ENCODE peak calls at places on chromosomes 5 and 9, in ten cellular contexts. One of them, this sample, is unnamed.

GRCh38 chr9:69976165-69976564 is 67.5 kb upstream of the MAMDC2 start:
- DNase-seq in effector CD4-positive, alpha-beta T cell: no peak
- DNase-seq in stimulated activated naive B cell treated with anti-CD40 and anti-IgM and Interleukin-4, amounts not matched to agents 10 μg/mL and 1 μg/mL and 100 μg/mL, for 72 hours: no peak
- DNase-seq in activated CD4-positive, alpha-beta T cell treated with anti-CD3 and anti-CD28 coated beads for 1 hour: no peak
- DNase-seq in AG04450: peak; percentile 94
- DNase-seq in iris pigment epithelial cell: peak; percentile 88
- DNase-seq in Right ventricle myocardium superior: no peak
- DNase-seq in AG20443: peak; percentile 70
- DNase-seq in NCI-H1092: no peak
- DNase-seq in right lobe of liver: no peak
- DNase-seq in this sample: peak; percentile 92

GRCh38 chr9:335373-335772 is 120.7 kb downstream of the DOCK8 start:
- DNase-seq in effector CD4-positive, alpha-beta T cell: no peak
- DNase-seq in stimulated activated naive B cell treated with anti-CD40 and anti-IgM and Interleukin-4, amounts not matched to agents 10 μg/mL and 1 μg/mL and 100 μg/mL, for 72 hours: no peak
- DNase-seq in activated CD4-positive, alpha-beta T cell treated with anti-CD3 and anti-CD28 coated beads for 1 hour: no peak
- DNase-seq in AG04450: no peak
- DNase-seq in iris pigment epithelial cell: no peak
- DNase-seq in Right ventricle myocardium superior: no peak
- DNase-seq in AG20443: no peak
- DNase-seq in NCI-H1092: no peak
- DNase-seq in right lobe of liver: no peak
- DNase-seq in this sample: no peak

GRCh38 chr9:136799079-136799853 is 3.1 kb downstream of the CCDC183 start:
- DNase-seq in effector CD4-positive, alpha-beta T cell: no peak
- DNase-seq in stimulated activated naive B cell treated with anti-CD40 and anti-IgM and Interleukin-4, amounts not matched to agents 10 μg/mL and 1 μg/mL and 100 μg/mL, for 72 hours: no peak
- DNase-seq in activated CD4-positive, alpha-beta T cell treated with anti-CD3 and anti-CD28 coated beads for 1 hour: no peak
- DNase-seq in AG04450: no peak
- DNase-seq in iris pigment epithelial cell: no peak
- DNase-seq in Right ventricle myocardium superior: peak; percentile 43
- DNase-seq in AG20443: no peak
- DNase-seq in NCI-H1092: peak; percentile 70
- DNase-seq in right lobe of liver: peak; percentile 71
- DNase-seq in this sample: no peak

GRCh38 chr9:127589955-127590370 is 22.1 kb upstream of the STXBP1 start:
- DNase-seq in effector CD4-positive, alpha-beta T cell: no peak
- DNase-seq in stimulated activated naive B cell treated with anti-CD40 and anti-IgM and Interleukin-4, amounts not matched to agents 10 μg/mL and 1 μg/mL and 100 μg/mL, for 72 hours: no peak
- DNase-seq in activated CD4-positive, alpha-beta T cell treated with anti-CD3 and anti-CD28 coated beads for 1 hour: no peak
- DNase-seq in AG04450: peak; percentile 57
- DNase-seq in iris pigment epithelial cell: peak; percentile 65
- DNase-seq in Right ventricle myocardium superior: no peak
- DNase-seq in AG20443: peak; percentile 82
- DNase-seq in NCI-H1092: peak; percentile 59
- DNase-seq in right lobe of liver: no peak
- DNase-seq in this sample: peak; percentile 85

GRCh38 chr5:64818245-64818644 is 49.5 kb downstream of the CWC27 start:
- DNase-seq in effector CD4-positive, alpha-beta T cell: no peak
- DNase-seq in stimulated activated naive B cell treated with anti-CD40 and anti-IgM and Interleukin-4, amounts not matched to agents 10 μg/mL and 1 μg/mL and 100 μg/mL, for 72 hours: no peak
- DNase-seq in activated CD4-positive, alpha-beta T cell treated with anti-CD3 and anti-CD28 coated beads for 1 hour: no peak
- DNase-seq in AG04450: no peak
- DNase-seq in iris pigment epithelial cell: no peak
- DNase-seq in Right ventricle myocardium superior: no peak
- DNase-seq in AG20443: no peak
- DNase-seq in NCI-H1092: no peak
- DNase-seq in right lobe of liver: no peak
- DNase-seq in this sample: no peak

GRCh38 chr9:131661954-131662621 is 77.8 kb downstream of the RAPGEF1 start:
- DNase-seq in effector CD4-positive, alpha-beta T cell: peak; percentile 53
- DNase-seq in stimulated activated naive B cell treated with anti-CD40 and anti-IgM and Interleukin-4, amounts not matched to agents 10 μg/mL and 1 μg/mL and 100 μg/mL, for 72 hours: no peak
- DNase-seq in activated CD4-positive, alpha-beta T cell treated with anti-CD3 and anti-CD28 coated beads for 1 hour: peak; percentile 53
- DNase-seq in AG04450: no peak
- DNase-seq in iris pigment epithelial cell: no peak
- DNase-seq in Right ventricle myocardium superior: no peak
- DNase-seq in AG20443: peak; percentile 31
- DNase-seq in NCI-H1092: no peak
- DNase-seq in right lobe of liver: no peak
- DNase-seq in this sample: no peak

GRCh38 chr5:59021837-59022514 is 439.1 kb downstream of the RAB3C start:
- DNase-seq in effector CD4-positive, alpha-beta T cell: no peak
- DNase-seq in stimulated activated naive B cell treated with anti-CD40 and anti-IgM and Interleukin-4, amounts not matched to agents 10 μg/mL and 1 μg/mL and 100 μg/mL, for 72 hours: no peak
- DNase-seq in activated CD4-positive, alpha-beta T cell treated with anti-CD3 and anti-CD28 coated beads for 1 hour: no peak
- DNase-seq in AG04450: no peak
- DNase-seq in iris pigment epithelial cell: no peak
- DNase-seq in Right ventricle myocardium superior: peak; percentile 61
- DNase-seq in AG20443: no peak
- DNase-seq in NCI-H1092: peak; percentile 13
- DNase-seq in right lobe of liver: no peak
- DNase-seq in this sample: no peak

GRCh38 chr9:89496645-89497044 is 1.3 kb downstream of the SEMA4D start:
- DNase-seq in effector CD4-positive, alpha-beta T cell: peak; percentile 26
- DNase-seq in stimulated activated naive B cell treated with anti-CD40 and anti-IgM and Interleukin-4, amounts not matched to agents 10 μg/mL and 1 μg/mL and 100 μg/mL, for 72 hours: no peak
- DNase-seq in activated CD4-positive, alpha-beta T cell treated with anti-CD3 and anti-CD28 coated beads for 1 hour: no peak
- DNase-seq in AG04450: no peak
- DNase-seq in iris pigment epithelial cell: no peak
- DNase-seq in Right ventricle myocardium superior: no peak
- DNase-seq in AG20443: no peak
- DNase-seq in NCI-H1092: no peak
- DNase-seq in right lobe of liver: no peak
- DNase-seq in this sample: no peak

GRCh38 chr5:115393239-115393638 is 96.8 kb upstream of the CCDC112 start:
- DNase-seq in effector CD4-positive, alpha-beta T cell: no peak
- DNase-seq in stimulated activated naive B cell treated with anti-CD40 and anti-IgM and Interleukin-4, amounts not matched to agents 10 μg/mL and 1 μg/mL and 100 μg/mL, for 72 hours: no peak
- DNase-seq in activated CD4-positive, alpha-beta T cell treated with anti-CD3 and anti-CD28 coated beads for 1 hour: no peak
- DNase-seq in AG04450: no peak
- DNase-seq in iris pigment epithelial cell: no peak
- DNase-seq in Right ventricle myocardium superior: no peak
- DNase-seq in AG20443: no peak
- DNase-seq in NCI-H1092: no peak
- DNase-seq in right lobe of liver: no peak
- DNase-seq in this sample: no peak

GRCh38 chr9:108316633-108317032 is 539.2 kb downstream of the ACTL7B start:
- DNase-seq in effector CD4-positive, alpha-beta T cell: no peak
- DNase-seq in stimulated activated naive B cell treated with anti-CD40 and anti-IgM and Interleukin-4, amounts not matched to agents 10 μg/mL and 1 μg/mL and 100 μg/mL, for 72 hours: no peak
- DNase-seq in activated CD4-positive, alpha-beta T cell treated with anti-CD3 and anti-CD28 coated beads for 1 hour: no peak
- DNase-seq in AG04450: no peak
- DNase-seq in iris pigment epithelial cell: peak; percentile 4
- DNase-seq in Right ventricle myocardium superior: no peak
- DNase-seq in AG20443: no peak
- DNase-seq in NCI-H1092: no peak
- DNase-seq in right lobe of liver: no peak
- DNase-seq in this sample: peak; percentile 40

GRCh38 chr9:20297646-20298084 is 324.6 kb downstream of the MLLT3 start:
- DNase-seq in effector CD4-positive, alpha-beta T cell: no peak
- DNase-seq in stimulated activated naive B cell treated with anti-CD40 and anti-IgM and Interleukin-4, amounts not matched to agents 10 μg/mL and 1 μg/mL and 100 μg/mL, for 72 hours: no peak
- DNase-seq in activated CD4-positive, alpha-beta T cell treated with anti-CD3 and anti-CD28 coated beads for 1 hour: no peak
- DNase-seq in AG04450: peak; percentile 68
- DNase-seq in iris pigment epithelial cell: peak; percentile 92
- DNase-seq in Right ventricle myocardium superior: no peak
- DNase-seq in AG20443: peak; percentile 42
- DNase-seq in NCI-H1092: no peak
- DNase-seq in right lobe of liver: no peak
- DNase-seq in this sample: peak; percentile 78

GRCh38 chr5:172748341-172748843 is 22.6 kb downstream of the DUSP1 start:
- DNase-seq in effector CD4-positive, alpha-beta T cell: no peak
- DNase-seq in stimulated activated naive B cell treated with anti-CD40 and anti-IgM and Interleukin-4, amounts not matched to agents 10 μg/mL and 1 μg/mL and 100 μg/mL, for 72 hours: no peak
- DNase-seq in activated CD4-positive, alpha-beta T cell treated with anti-CD3 and anti-CD28 coated beads for 1 hour: no peak
- DNase-seq in AG04450: no peak
- DNase-seq in iris pigment epithelial cell: peak; percentile 80
- DNase-seq in Right ventricle myocardium superior: peak; percentile 93
- DNase-seq in AG20443: no peak
- DNase-seq in NCI-H1092: no peak
- DNase-seq in right lobe of liver: peak; percentile 65
- DNase-seq in this sample: no peak

GRCh38 chr9:36063804-36064447 is 27.2 kb downstream of the RECK start:
- DNase-seq in effector CD4-positive, alpha-beta T cell: no peak
- DNase-seq in stimulated activated naive B cell treated with anti-CD40 and anti-IgM and Interleukin-4, amounts not matched to agents 10 μg/mL and 1 μg/mL and 100 μg/mL, for 72 hours: no peak
- DNase-seq in activated CD4-positive, alpha-beta T cell treated with anti-CD3 and anti-CD28 coated beads for 1 hour: no peak
- DNase-seq in AG04450: no peak
- DNase-seq in iris pigment epithelial cell: peak; percentile 87
- DNase-seq in Right ventricle myocardium superior: no peak
- DNase-seq in AG20443: no peak
- DNase-seq in NCI-H1092: no peak
- DNase-seq in right lobe of liver: no peak
- DNase-seq in this sample: peak; percentile 72

GRCh38 chr5:126778675-126779403 is 1.9 kb downstream of the LMNB1 start:
- DNase-seq in effector CD4-positive, alpha-beta T cell: no peak
- DNase-seq in stimulated activated naive B cell treated with anti-CD40 and anti-IgM and Interleukin-4, amounts not matched to agents 10 μg/mL and 1 μg/mL and 100 μg/mL, for 72 hours: no peak
- DNase-seq in activated CD4-positive, alpha-beta T cell treated with anti-CD3 and anti-CD28 coated beads for 1 hour: no peak
- DNase-seq in AG04450: no peak
- DNase-seq in iris pigment epithelial cell: no peak
- DNase-seq in Right ventricle myocardium superior: no peak
- DNase-seq in AG20443: no peak
- DNase-seq in NCI-H1092: no peak
- DNase-seq in right lobe of liver: no peak
- DNase-seq in this sample: no peak

GRCh38 chr5:18048449-18048848 is 414.2 kb downstream of the TAF11L14 start:
- DNase-seq in effector CD4-positive, alpha-beta T cell: no peak
- DNase-seq in stimulated activated naive B cell treated with anti-CD40 and anti-IgM and Interleukin-4, amounts not matched to agents 10 μg/mL and 1 μg/mL and 100 μg/mL, for 72 hours: no peak
- DNase-seq in activated CD4-positive, alpha-beta T cell treated with anti-CD3 and anti-CD28 coated beads for 1 hour: no peak
- DNase-seq in AG04450: no peak
- DNase-seq in iris pigment epithelial cell: no peak
- DNase-seq in Right ventricle myocardium superior: no peak
- DNase-seq in AG20443: no peak
- DNase-seq in NCI-H1092: peak; percentile 32
- DNase-seq in right lobe of liver: no peak
- DNase-seq in this sample: no peak

GRCh38 chr9:94655739-94656138 is 16.4 kb upstream of the FBP1 start:
- DNase-seq in effector CD4-positive, alpha-beta T cell: no peak
- DNase-seq in stimulated activated naive B cell treated with anti-CD40 and anti-IgM and Interleukin-4, amounts not matched to agents 10 μg/mL and 1 μg/mL and 100 μg/mL, for 72 hours: no peak
- DNase-seq in activated CD4-positive, alpha-beta T cell treated with anti-CD3 and anti-CD28 coated beads for 1 hour: no peak
- DNase-seq in AG04450: no peak
- DNase-seq in iris pigment epithelial cell: no peak
- DNase-seq in Right ventricle myocardium superior: no peak
- DNase-seq in AG20443: no peak
- DNase-seq in NCI-H1092: no peak
- DNase-seq in right lobe of liver: no peak
- DNase-seq in this sample: no peak

GRCh38 chr5:65925094-65925600 is 1.2 kb upstream of the ERBIN start:
- DNase-seq in effector CD4-positive, alpha-beta T cell: peak; percentile 64
- DNase-seq in stimulated activated naive B cell treated with anti-CD40 and anti-IgM and Interleukin-4, amounts not matched to agents 10 μg/mL and 1 μg/mL and 100 μg/mL, for 72 hours: peak; percentile 82
- DNase-seq in activated CD4-positive, alpha-beta T cell treated with anti-CD3 and anti-CD28 coated beads for 1 hour: peak; percentile 61
- DNase-seq in AG04450: peak; percentile 26
- DNase-seq in iris pigment epithelial cell: peak; percentile 83
- DNase-seq in Right ventricle myocardium superior: peak; percentile 88
- DNase-seq in AG20443: peak; percentile 65
- DNase-seq in NCI-H1092: peak; percentile 29
- DNase-seq in right lobe of liver: peak; percentile 86
- DNase-seq in this sample: peak; percentile 70